ENCODE peak calls at places on chromosomes 2 and 18, in nine cellular contexts. E, A, U, J, D, P, T, G and B are unnamed samples.
A peak's percentile ranks its signal among the peaks of the same experiment; 100 is the strongest.

GRCh38 chr2:85601771-85602475 is 575 bp downstream of the TMEM150A start:
- DNase-seq in E (no peak), A (no peak), U (peak; percentile 85), J (no peak), D (peak; percentile 91), P (no peak), T (peak; percentile 81), G (peak; percentile 78), B (no peak)

GRCh38 chr2:167342769-167343168 is 454.5 kb downstream of the XIRP2 start:
- DNase-seq in E (no peak), A (no peak), U (no peak), J (no peak), D (no peak), P (no peak), T (no peak), G (no peak), B (no peak)

GRCh38 chr2:199471443-199472057 is 13.8 kb upstream of the SATB2 start:
- DNase-seq in E (no peak), A (no peak), U (peak; percentile 69), J (no peak), D (peak; percentile 83), P (peak; percentile 42), T (peak; percentile 71), G (no peak), B (no peak)

GRCh38 chr18:32349728-32350395 is 120.8 kb downstream of the GAREM1 start:
- DNase-seq in E (no peak), A (no peak), U (peak; percentile 79), J (no peak), D (peak; percentile 58), P (no peak), T (peak; percentile 84), G (peak; percentile 63), B (peak; percentile 15)

GRCh38 chr2:227687189-227687588 is 20.6 kb downstream of the SCYGR5 start:
- DNase-seq in E (no peak), A (no peak), U (no peak), J (no peak), D (no peak), P (no peak), T (no peak), G (no peak), B (no peak)

GRCh38 chr18:29226201-29226600 is 1049.3 kb upstream of the CDH2 start:
- DNase-seq in E (no peak), A (no peak), U (no peak), J (no peak), D (no peak), P (no peak), T (no peak), G (no peak), B (no peak)

GRCh38 chr18:6411367-6411766 is 3.3 kb downstream of the L3MBTL4 start:
- DNase-seq in E (no peak), A (no peak), U (no peak), J (no peak), D (no peak), P (no peak), T (no peak), G (no peak), B (no peak)

GRCh38 chr2:233953106-233953801 is 36.1 kb downstream of the TRPM8 start:
- DNase-seq in E (no peak), A (no peak), U (no peak), J (no peak), D (no peak), P (no peak), T (no peak), G (no peak), B (no peak)

GRCh38 chr2:8134105-8134903 is 547.6 kb upstream of the ID2 start:
- DNase-seq in E (no peak), A (no peak), U (no peak), J (no peak), D (no peak), P (no peak), T (no peak), G (no peak), B (no peak)

GRCh38 chr2:215556979-215557378 is 121.1 kb upstream of the FN1 start:
- DNase-seq in E (no peak), A (no peak), U (no peak), J (no peak), D (no peak), P (no peak), T (no peak), G (no peak), B (no peak)

GRCh38 chr18:75698861-75699260 is 271.4 kb upstream of the SMIM21 start:
- DNase-seq in E (no peak), A (no peak), U (no peak), J (no peak), D (no peak), P (no peak), T (no peak), G (no peak), B (no peak)

GRCh38 chr18:38368886-38369285 is 803.3 kb upstream of the CELF4 start:
- DNase-seq in E (no peak), A (no peak), U (no peak), J (no peak), D (no peak), P (no peak), T (no peak), G (no peak), B (no peak)

GRCh38 chr2:147365577-147365976 is 479.3 kb upstream of the ACVR2A start:
- DNase-seq in E (no peak), A (no peak), U (no peak), J (no peak), D (no peak), P (no peak), T (no peak), G (no peak), B (peak; percentile 4)

GRCh38 chr2:100878000-100878786 is 58.3 kb downstream of the NPAS2 start:
- DNase-seq in E (no peak), A (no peak), U (peak; percentile 64), J (no peak), D (peak; percentile 66), P (no peak), T (peak; percentile 43), G (no peak), B (no peak)

GRCh38 chr2:43180901-43181300 is 45.5 kb downstream of the ZFP36L2 start:
- DNase-seq in E (no peak), A (no peak), U (no peak), J (no peak), D (peak; percentile 9), P (no peak), T (no peak), G (no peak), B (no peak)
- H3K27ac ChIP-seq in E (no peak overlapping the region), A (no peak overlapping the region), U (no peak overlapping the region), J (no peak overlapping the region), D (no peak overlapping the region), P (no peak overlapping the region), T (no peak overlapping the region), G (no peak overlapping the region), B (no peak overlapping the region)

DNA sequence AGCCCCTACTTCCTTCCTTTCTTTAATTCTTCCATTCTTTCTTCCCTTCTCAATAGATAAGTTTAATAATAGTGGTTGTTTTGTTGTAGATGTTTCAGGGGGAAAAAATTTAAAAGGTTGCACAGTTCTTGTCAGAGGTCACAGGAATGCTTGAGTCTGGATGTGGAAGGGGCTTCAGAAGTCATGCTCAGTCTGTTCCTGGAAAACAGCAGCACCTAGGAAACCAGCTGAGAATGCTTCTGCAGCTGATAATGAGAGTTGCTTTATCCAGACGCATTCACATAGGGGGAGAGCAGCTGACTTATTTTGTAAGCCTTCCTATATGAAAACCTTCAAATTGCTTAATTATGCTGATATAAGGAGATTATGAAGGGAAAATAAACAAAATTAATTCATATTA is 235.4 kb downstream of the GULP1 start:
- DNase-seq in E (no peak), A (no peak), U (no peak), J (no peak), D (no peak), P (no peak), T (no peak), G (no peak), B (no peak)
- H3K27ac ChIP-seq in E (no peak overlapping the region), A (no peak overlapping the region), U (no peak overlapping the region), J (no peak overlapping the region), D (peak overlapping the region; percentile 27), P (no peak overlapping the region), T (peak overlapping the region; percentile 0), G (peak overlapping the region; percentile 12), B (no peak overlapping the region)

GRCh38 chr18:36724169-36724568 is 104.6 kb downstream of the TPGS2 start:
- DNase-seq in E (no peak), A (no peak), U (no peak), J (no peak), D (no peak), P (no peak), T (no peak), G (no peak), B (no peak)
- H3K27ac ChIP-seq in E (no peak overlapping the region), A (no peak overlapping the region), U (no peak overlapping the region), J (peak overlapping the region; percentile 61), D (peak overlapping the region; percentile 31), P (no peak overlapping the region), T (no peak overlapping the region), G (peak overlapping the region; percentile 77), B (no peak overlapping the region)

GRCh38 chr18:13987956-13988355 is 72.6 kb upstream of the MC2R start:
- DNase-seq in E (no peak), A (no peak), U (no peak), J (no peak), D (no peak), P (no peak), T (no peak), G (no peak), B (no peak)

GRCh38 chr18:13984080-13984479 is 68.7 kb upstream of the MC2R start:
- DNase-seq in E (no peak), A (no peak), U (no peak), J (no peak), D (no peak), P (no peak), T (no peak), G (no peak), B (no peak)

GRCh38 chr18:13993730-13994129 is 78.4 kb upstream of the MC2R start:
- DNase-seq in E (no peak), A (no peak), U (no peak), J (no peak), D (no peak), P (no peak), T (no peak), G (no peak), B (peak; percentile 19)

GRCh38 chr18:13983506-13983905 is 68.2 kb upstream of the MC2R start:
- DNase-seq in E (no peak), A (no peak), U (no peak), J (no peak), D (no peak), P (no peak), T (no peak), G (no peak), B (no peak)

DNA sequence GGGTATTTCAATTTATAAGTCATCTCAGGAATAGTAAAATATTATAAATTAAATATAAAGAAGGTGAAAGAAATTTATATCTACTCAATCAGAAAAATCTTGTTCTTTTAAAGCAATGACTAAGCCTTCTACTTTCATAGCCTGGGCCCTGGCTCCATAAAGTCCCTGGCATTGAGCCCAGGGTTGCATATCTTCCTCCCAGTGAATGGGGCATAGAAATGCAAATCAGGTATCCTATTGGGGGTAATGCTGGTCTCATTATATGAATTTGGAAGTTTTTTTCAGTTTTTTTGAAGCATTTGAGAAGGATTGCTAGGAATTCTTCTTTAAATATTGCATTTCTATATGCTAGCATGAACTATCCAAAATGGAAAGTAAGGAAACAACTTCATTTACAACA is 73.9 kb upstream of the MC2R start:
- DNase-seq in E (no peak), A (no peak), U (no peak), J (no peak), D (no peak), P (no peak), T (peak; percentile 20), G (no peak), B (no peak)
- H3K27ac ChIP-seq in E (no peak overlapping the region), A (no peak overlapping the region), U (no peak overlapping the region), J (no peak overlapping the region), D (no peak overlapping the region), P (no peak overlapping the region), T (no peak overlapping the region), G (no peak overlapping the region), B (no peak overlapping the region)